ENCODE peak calls at places on chromosome 19, in eight cellular contexts. N is omental fat pad, W is ovary, B is DMS53, Y is substantia nigra, X is heart left ventricle, P is mesendoderm, O is WTC11. J is an unnamed sample.

GRCh38 chr19:6551607-6552450 is 21.0 kb downstream of the TNFSF9 start:
- DNase-seq in N (no peak), W (no peak), B (no peak), Y (no peak), X (no peak), P (peak), O (peak), J (no peak)

GRCh38 chr19:30556230-30556711 is 184.1 kb downstream of the ZNF536 start:
- DNase-seq in N (no peak), W (no peak), B (no peak), Y (no peak), X (no peak), P (peak), O (peak), J (peak)

GRCh38 chr19:5173993-5174392 is 166.6 kb downstream of the PTPRS start:
- DNase-seq in N (no peak), W (no peak), B (no peak), Y (no peak), X (no peak), P (no peak), O (no peak), J (no peak)

GRCh38 chr19:46772170-46773017 is 16.0 kb downstream of the SLC1A5 start:
- DNase-seq in N (no peak), W (no peak), B (peak), Y (no peak), X (no peak), P (no peak), O (no peak), J (no peak)

GRCh38 chr19:1042689-1043511 is 3.0 kb downstream of the ABCA7 start:
- DNase-seq in N (no peak), W (no peak), B (peak), Y (peak), X (no peak), P (no peak), O (no peak), J (no peak)

GRCh38 chr19:6861683-6862286 is 25.6 kb upstream of the ADGRE1 start:
- DNase-seq in N (no peak), W (no peak), B (no peak), Y (no peak), X (no peak), P (peak), O (no peak), J (no peak)

GRCh38 chr19:17202713-17203112 is 12.4 kb upstream of the USE1 start:
- DNase-seq in N (no peak), W (no peak), B (no peak), Y (no peak), X (no peak), P (no peak), O (no peak), J (no peak)

GRCh38 chr19:51163257-51163656 is 21.2 kb downstream of the SIGLEC7 start:
- DNase-seq in N (no peak), W (peak), B (no peak), Y (peak), X (no peak), P (no peak), O (no peak), J (no peak)

GRCh38 chr19:8578642-8579265 is 1.5 kb upstream of the MYO1F start:
- DNase-seq in N (peak), W (peak), B (peak), Y (peak), X (peak), P (peak), O (peak), J (peak)

GRCh38 chr19:342801-343421 is 1.7 kb downstream of the MIER2 start:
- DNase-seq in N (no peak), W (peak), B (no peak), Y (peak), X (peak), P (no peak), O (no peak), J (no peak)

GRCh38 chr19:58400638-58400915 is 5.1 kb downstream of the RNF225 start:
- DNase-seq in N (no peak), W (no peak), B (peak), Y (no peak), X (no peak), P (no peak), O (no peak), J (no peak)

GRCh38 chr19:1799695-1800342 is 12.3 kb downstream of the ATP8B3 start:
- DNase-seq in N (no peak), W (no peak), B (peak), Y (peak), X (no peak), P (no peak), O (no peak), J (no peak)

GRCh38 chr19:30590596-30591229 is 218.5 kb downstream of the ZNF536 start:
- DNase-seq in N (no peak), W (no peak), B (no peak), Y (peak), X (no peak), P (no peak), O (no peak), J (no peak)

GRCh38 chr19:41328818-41329220 is 18.8 kb downstream of the CCDC97 start:
- DNase-seq in N (no peak), W (no peak), B (no peak), Y (no peak), X (no peak), P (no peak), O (no peak), J (no peak)

J was measured in NCI-H1930.